ENCODE peak calls at places on chromosomes 1 and 21, in five cellular contexts. U is progenitor cell of endocrine pancreas; Z is fibroblast of lung; P is OCI-LY7; Y is naive thymus-derived CD8-positive, alpha-beta T cell. G is an unnamed sample.

GRCh38 chr1:111097356-111098099 is 42.4 kb downstream of the DRAM2 start:
- DNase-seq in Z (no peak), Y (no peak), U (no peak), P (no peak), G (no peak)

GRCh38 chr1:15090373-15090772 is 63.2 kb upstream of the TMEM51 start:
- DNase-seq in Z (no peak), Y (no peak), U (peak; percentile 77), P (peak; percentile 71), G (no peak)

GRCh38 chr1:26530898-26531598 is 1.5 kb downstream of the RPS6KA1 start:
- DNase-seq in U (no peak), Y (no peak), Z (peak; percentile 19), P (peak; percentile 49), G (no peak)

GRCh38 chr21:36135391-36136094 is 664 bp downstream of the CBR3 start:
- DNase-seq in Y (peak; percentile 44), P (peak; percentile 22), Z (peak; percentile 80), U (no peak), G (peak; percentile 84)

GRCh38 chr1:107362468-107362867 is 221.6 kb downstream of the NTNG1 start:
- DNase-seq in P (peak; percentile 31), U (no peak), Z (no peak), Y (no peak), G (no peak)

GRCh38 chr1:53869454-53870117 is 20.0 kb downstream of the YIPF1 start:
- DNase-seq in U (no peak), Z (no peak), P (peak; percentile 72), Y (no peak), G (no peak)

GRCh38 chr1:98975825-98976224 is 28.8 kb downstream of the PLPPR5 start:
- DNase-seq in P (no peak), U (no peak), Z (peak; percentile 75), Y (no peak), G (no peak)

GRCh38 chr1:53583903-53584210 is 124.7 kb downstream of the DMRTB1 start:
- DNase-seq in Z (no peak), P (no peak), U (no peak), Y (no peak), G (no peak)

GRCh38 chr1:36023098-36023769 is 60.7 kb upstream of the TEKT2 start:
- DNase-seq in Y (no peak), U (no peak), Z (peak; percentile 64), P (peak; percentile 1), G (no peak)

GRCh38 chr1:51989582-51990477 is 670 bp downstream of the RAB3B start:
- DNase-seq in Z (no peak), P (no peak), Y (no peak), U (no peak), G (peak; percentile 23)

GRCh38 chr1:231636157-231636556 is 9.6 kb downstream of the DISC1 start:
- DNase-seq in Z (peak; percentile 57), Y (no peak), U (no peak), P (no peak), G (peak; percentile 68)

GRCh38 chr1:247376659-247377058 is 39.3 kb upstream of the NLRP3 start:
- DNase-seq in P (no peak), Z (no peak), Y (no peak), U (no peak), G (no peak)

GRCh38 chr1:207848234-207848633 is 62.7 kb downstream of the CD34 start:
- DNase-seq in Y (no peak), P (no peak), U (no peak), Z (peak; percentile 44), G (peak; percentile 56)

GRCh38 chr21:28884976-28885852 is 107.5 kb downstream of the LTN1 start:
- DNase-seq in P (peak; percentile 84), U (peak; percentile 65), Y (peak; percentile 94), Z (peak; percentile 95), G (peak; percentile 93)

GRCh38 chr1:42214447-42214871 is 49.9 kb upstream of the GUCA2A start:
- DNase-seq in P (no peak), Z (peak; percentile 87), Y (no peak), U (no peak), G (peak; percentile 25)

GRCh38 chr1:151024540-151025146 is 11.7 kb upstream of the BNIPL start:
- DNase-seq in Y (peak; percentile 89), Z (peak; percentile 69), P (peak; percentile 67), U (peak; percentile 52), G (peak; percentile 81)

GRCh38 chr1:233238884-233239432 is 56.6 kb downstream of the PCNX2 start:
- DNase-seq in Z (peak; percentile 38), U (no peak), P (no peak), Y (no peak), G (no peak)

GRCh38 chr1:70745199-70745598 is 302.4 kb downstream of the PTGER3 start:
- DNase-seq in Y (no peak), P (peak; percentile 9), U (no peak), Z (no peak), G (no peak)

GRCh38 chr1:90712931-90713618 is 4.0 kb downstream of the BARHL2 start:
- DNase-seq in U (no peak), P (no peak), Z (no peak), Y (no peak), G (no peak)